ENCODE peak calls at places on chromosomes 5 and 9, in six cellular contexts. One of them, this sample, is unnamed.
A peak's percentile ranks its signal among the peaks of the same experiment; 100 is the strongest.

GRCh38 chr5:84113246-84114118 is 271.2 kb downstream of the EDIL3 start:
- DNase-seq in pancreas: no peak
- DNase-seq in testis: no peak
- DNase-seq in breast epithelium: no peak
- DNase-seq in right atrium auricular region: no peak
- DNase-seq in fibroblast of mammary gland: no peak
- DNase-seq in this sample: no peak

GRCh38 chr5:76082790-76083554 is at the start of gene SV2C:
- DNase-seq in testis: peak; percentile 26
- DNase-seq in pancreas: peak; percentile 72
- DNase-seq in fibroblast of mammary gland: no peak
- DNase-seq in breast epithelium: no peak
- DNase-seq in right atrium auricular region: no peak
- DNase-seq in this sample: peak; percentile 5

GRCh38 chr9:95511232-95511951 is 5.4 kb downstream of the PTCH1 start:
- DNase-seq in pancreas: peak; percentile 83
- DNase-seq in breast epithelium: no peak
- DNase-seq in right atrium auricular region: no peak
- DNase-seq in testis: peak; percentile 81
- DNase-seq in fibroblast of mammary gland: peak; percentile 68
- DNase-seq in this sample: peak; percentile 78

GRCh38 chr5:150073677-150074076 is 12.7 kb downstream of the CSF1R start:
- DNase-seq in pancreas: no peak
- DNase-seq in right atrium auricular region: peak; percentile 23
- DNase-seq in fibroblast of mammary gland: no peak
- DNase-seq in testis: no peak
- DNase-seq in breast epithelium: no peak
- DNase-seq in this sample: no peak

GRCh38 chr5:66653380-66653779 is 57.2 kb downstream of the MAST4 start:
- DNase-seq in fibroblast of mammary gland: peak; percentile 91
- DNase-seq in breast epithelium: no peak
- DNase-seq in pancreas: no peak
- DNase-seq in right atrium auricular region: no peak
- DNase-seq in testis: no peak
- DNase-seq in this sample: peak; percentile 85

GRCh38 chr5:169812786-169813185 is 167.5 kb downstream of the INSYN2B start:
- DNase-seq in fibroblast of mammary gland: no peak
- DNase-seq in right atrium auricular region: no peak
- DNase-seq in testis: no peak
- DNase-seq in breast epithelium: no peak
- DNase-seq in pancreas: no peak
- DNase-seq in this sample: no peak

GRCh38 chr5:58717303-58718012 is 134.6 kb downstream of the RAB3C start:
- DNase-seq in testis: no peak
- DNase-seq in breast epithelium: no peak
- DNase-seq in fibroblast of mammary gland: no peak
- DNase-seq in right atrium auricular region: no peak
- DNase-seq in pancreas: no peak
- DNase-seq in this sample: no peak

GRCh38 chr5:16544607-16545374 is 72.0 kb downstream of the RETREG1 start:
- DNase-seq in fibroblast of mammary gland: no peak
- DNase-seq in right atrium auricular region: no peak
- DNase-seq in breast epithelium: no peak
- DNase-seq in testis: no peak
- DNase-seq in pancreas: no peak
- DNase-seq in this sample: no peak

GRCh38 chr5:67855523-67855922 is 360.0 kb upstream of the PIK3R1 start:
- DNase-seq in right atrium auricular region: no peak
- DNase-seq in breast epithelium: no peak
- DNase-seq in testis: no peak
- DNase-seq in fibroblast of mammary gland: no peak
- DNase-seq in pancreas: no peak
- DNase-seq in this sample: no peak

GRCh38 chr9:21481470-21482057 is 549 bp downstream of the IFNE start:
- DNase-seq in right atrium auricular region: no peak
- DNase-seq in breast epithelium: no peak
- DNase-seq in pancreas: no peak
- DNase-seq in testis: no peak
- DNase-seq in fibroblast of mammary gland: no peak
- DNase-seq in this sample: no peak

GRCh38 chr5:111948517-111948916 is 191.5 kb upstream of the NREP start:
- DNase-seq in right atrium auricular region: no peak
- DNase-seq in pancreas: no peak
- DNase-seq in testis: no peak
- DNase-seq in fibroblast of mammary gland: peak; percentile 99
- DNase-seq in breast epithelium: no peak
- DNase-seq in this sample: peak; percentile 93

DNA sequence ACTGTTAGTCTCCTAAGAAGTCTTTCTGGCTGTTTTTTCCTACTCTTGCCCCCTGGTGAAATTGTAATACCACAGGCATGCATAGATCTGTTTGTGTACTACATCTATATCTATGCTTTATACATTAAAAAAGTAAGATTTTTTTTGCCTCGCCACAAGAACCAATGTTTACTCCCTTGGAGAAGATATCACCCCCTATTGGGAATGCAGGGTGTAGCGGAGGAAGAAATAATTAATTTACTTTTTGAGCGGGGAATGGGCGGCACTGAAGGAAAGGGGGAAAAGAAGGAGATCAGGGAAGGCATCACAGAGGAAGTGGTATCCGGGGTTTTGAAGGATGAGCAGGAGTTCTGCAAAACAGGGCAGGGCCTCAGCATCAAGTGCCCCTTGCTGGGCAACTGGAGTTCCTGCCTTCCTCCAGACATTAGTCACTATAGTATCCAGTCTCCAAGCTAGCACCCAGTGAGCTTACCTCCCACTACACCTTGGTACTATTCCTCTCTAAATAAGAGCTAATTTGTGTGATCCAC is 134.9 kb downstream of the GABBR2 start:
- DNase-seq in right atrium auricular region: no peak
- DNase-seq in breast epithelium: no peak
- DNase-seq in fibroblast of mammary gland: no peak
- DNase-seq in testis: no peak
- DNase-seq in pancreas: no peak
- DNase-seq in this sample: no peak
- TF ChIP-seq CTCF in right atrium auricular region: no peak
- TF ChIP-seq CTCF in breast epithelium: no peak
- TF ChIP-seq CTCF in fibroblast of mammary gland: peak; percentile 11
- TF ChIP-seq CTCF in testis: no peak
- TF ChIP-seq CTCF in pancreas: no peak
- TF ChIP-seq CTCF in this sample: no peak

GRCh38 chr5:164346785-164347630 is 841.6 kb downstream of the MAT2B start:
- DNase-seq in breast epithelium: no peak
- DNase-seq in testis: no peak
- DNase-seq in pancreas: no peak
- DNase-seq in fibroblast of mammary gland: no peak
- DNase-seq in right atrium auricular region: no peak
- DNase-seq in this sample: no peak
- TF ChIP-seq CTCF in breast epithelium: no peak
- TF ChIP-seq CTCF in testis: no peak
- TF ChIP-seq CTCF in pancreas: no peak
- TF ChIP-seq CTCF in fibroblast of mammary gland: no peak
- TF ChIP-seq CTCF in right atrium auricular region: no peak
- TF ChIP-seq CTCF in this sample: no peak

DNA sequence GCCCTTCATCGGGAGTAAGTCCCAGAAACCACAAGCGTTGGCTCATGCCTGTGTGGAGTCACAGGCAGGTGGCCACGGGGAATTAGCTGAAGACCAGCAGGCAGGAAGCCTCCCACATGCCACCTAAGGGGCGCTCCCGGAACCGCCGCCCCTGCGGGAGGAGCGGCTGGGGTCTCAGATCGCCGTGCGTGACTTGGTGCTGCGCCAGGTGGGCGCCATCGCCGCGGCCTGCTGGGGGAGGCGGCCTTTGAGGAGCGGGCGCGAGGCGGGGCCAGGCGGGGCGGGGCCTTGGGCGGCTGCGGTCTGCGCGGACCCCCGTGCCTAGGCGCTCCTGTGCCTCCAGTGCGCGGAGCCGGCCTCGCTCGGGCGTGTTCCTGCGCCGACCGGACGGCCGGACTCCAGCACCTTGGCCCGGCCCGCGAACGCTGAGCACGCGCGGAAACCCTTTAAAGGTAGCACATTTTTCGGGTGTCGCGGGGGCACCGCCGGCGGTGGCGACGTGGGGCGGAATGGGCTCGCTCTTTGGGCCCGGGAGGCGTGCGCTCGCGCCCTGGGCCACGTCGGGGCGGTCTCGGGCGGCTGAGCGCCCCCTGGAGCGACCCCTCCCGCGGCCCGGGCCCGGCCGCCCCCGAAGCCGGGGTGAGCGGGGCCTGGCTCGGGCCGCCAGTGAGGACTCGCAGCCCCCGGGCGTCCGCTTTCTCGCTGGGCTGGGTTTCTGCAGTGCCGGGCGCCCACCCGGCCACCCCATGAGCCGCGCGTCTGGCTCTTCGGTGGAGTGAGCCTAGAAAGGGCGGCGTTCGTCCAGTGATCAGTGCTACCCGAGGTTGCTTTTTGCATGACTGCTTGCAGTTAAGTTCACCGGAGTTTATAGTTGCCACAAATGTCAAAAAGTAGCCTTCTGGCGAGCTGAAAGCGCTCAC is 24.5 kb downstream of the LECT2 start:
- DNase-seq in pancreas: peak; percentile 58
- DNase-seq in fibroblast of mammary gland: no peak
- DNase-seq in testis: peak; percentile 54
- DNase-seq in breast epithelium: no peak
- DNase-seq in right atrium auricular region: no peak
- DNase-seq in this sample: no peak
- TF ChIP-seq CTCF in pancreas: no peak
- TF ChIP-seq CTCF in fibroblast of mammary gland: no peak
- TF ChIP-seq CTCF in testis: no peak
- TF ChIP-seq CTCF in breast epithelium: no peak
- TF ChIP-seq CTCF in right atrium auricular region: no peak
- TF ChIP-seq CTCF in this sample: no peak

GRCh38 chr5:92911851-92912250 is 669.2 kb downstream of the NR2F1-AS1 start:
- DNase-seq in testis: no peak
- DNase-seq in pancreas: no peak
- DNase-seq in breast epithelium: no peak
- DNase-seq in fibroblast of mammary gland: no peak
- DNase-seq in right atrium auricular region: no peak
- DNase-seq in this sample: no peak

GRCh38 chr5:92911293-92911692 is 669.7 kb downstream of the NR2F1-AS1 start:
- DNase-seq in fibroblast of mammary gland: no peak
- DNase-seq in breast epithelium: no peak
- DNase-seq in testis: no peak
- DNase-seq in pancreas: no peak
- DNase-seq in right atrium auricular region: no peak
- DNase-seq in this sample: no peak

GRCh38 chr5:92908952-92909351 is 672.1 kb downstream of the NR2F1-AS1 start:
- DNase-seq in right atrium auricular region: no peak
- DNase-seq in fibroblast of mammary gland: no peak
- DNase-seq in pancreas: no peak
- DNase-seq in testis: no peak
- DNase-seq in breast epithelium: no peak
- DNase-seq in this sample: no peak

GRCh38 chr5:92907914-92908606 is 673.0 kb downstream of the NR2F1-AS1 start:
- DNase-seq in fibroblast of mammary gland: peak; percentile 77
- DNase-seq in right atrium auricular region: no peak
- DNase-seq in breast epithelium: no peak
- DNase-seq in testis: no peak
- DNase-seq in pancreas: no peak
- DNase-seq in this sample: peak; percentile 73

GRCh38 chr5:92909545-92909962 is 671.5 kb downstream of the NR2F1-AS1 start:
- DNase-seq in pancreas: peak; percentile 20
- DNase-seq in right atrium auricular region: no peak
- DNase-seq in breast epithelium: no peak
- DNase-seq in fibroblast of mammary gland: no peak
- DNase-seq in testis: peak; percentile 17
- DNase-seq in this sample: no peak
- TF ChIP-seq CTCF in pancreas: no peak
- TF ChIP-seq CTCF in right atrium auricular region: peak; percentile 63
- TF ChIP-seq CTCF in breast epithelium: no peak
- TF ChIP-seq CTCF in fibroblast of mammary gland: peak; percentile 57
- TF ChIP-seq CTCF in testis: no peak
- TF ChIP-seq CTCF in this sample: peak; percentile 53

GRCh38 chr9:108416321-108416720 is 439.5 kb downstream of the ACTL7B start:
- DNase-seq in fibroblast of mammary gland: peak; percentile 40
- DNase-seq in breast epithelium: no peak
- DNase-seq in pancreas: no peak
- DNase-seq in testis: no peak
- DNase-seq in right atrium auricular region: no peak
- DNase-seq in this sample: peak; percentile 48
- TF ChIP-seq CTCF in fibroblast of mammary gland: no peak
- TF ChIP-seq CTCF in breast epithelium: no peak
- TF ChIP-seq CTCF in pancreas: no peak
- TF ChIP-seq CTCF in testis: no peak
- TF ChIP-seq CTCF in right atrium auricular region: no peak
- TF ChIP-seq CTCF in this sample: peak; percentile 11

GRCh38 chr9:108156270-108156998 is 666.9 kb upstream of the KLF4 start:
- DNase-seq in breast epithelium: no peak
- DNase-seq in fibroblast of mammary gland: peak; percentile 53
- DNase-seq in right atrium auricular region: no peak
- DNase-seq in testis: no peak
- DNase-seq in pancreas: no peak
- DNase-seq in this sample: peak; percentile 50

GRCh38 chr9:108149346-108149745 is 659.8 kb upstream of the KLF4 start:
- DNase-seq in breast epithelium: no peak
- DNase-seq in fibroblast of mammary gland: no peak
- DNase-seq in right atrium auricular region: no peak
- DNase-seq in testis: no peak
- DNase-seq in pancreas: no peak
- DNase-seq in this sample: no peak

GRCh38 chr9:108151161-108151586 is 661.6 kb upstream of the KLF4 start:
- DNase-seq in pancreas: no peak
- DNase-seq in testis: peak; percentile 32
- DNase-seq in fibroblast of mammary gland: peak; percentile 89
- DNase-seq in right atrium auricular region: no peak
- DNase-seq in breast epithelium: no peak
- DNase-seq in this sample: peak; percentile 47

GRCh38 chr9:108150736-108151135 is 661.2 kb upstream of the KLF4 start:
- DNase-seq in pancreas: no peak
- DNase-seq in fibroblast of mammary gland: peak; percentile 79
- DNase-seq in right atrium auricular region: peak; percentile 77
- DNase-seq in breast epithelium: no peak
- DNase-seq in testis: peak; percentile 63
- DNase-seq in this sample: peak; percentile 82

DNA sequence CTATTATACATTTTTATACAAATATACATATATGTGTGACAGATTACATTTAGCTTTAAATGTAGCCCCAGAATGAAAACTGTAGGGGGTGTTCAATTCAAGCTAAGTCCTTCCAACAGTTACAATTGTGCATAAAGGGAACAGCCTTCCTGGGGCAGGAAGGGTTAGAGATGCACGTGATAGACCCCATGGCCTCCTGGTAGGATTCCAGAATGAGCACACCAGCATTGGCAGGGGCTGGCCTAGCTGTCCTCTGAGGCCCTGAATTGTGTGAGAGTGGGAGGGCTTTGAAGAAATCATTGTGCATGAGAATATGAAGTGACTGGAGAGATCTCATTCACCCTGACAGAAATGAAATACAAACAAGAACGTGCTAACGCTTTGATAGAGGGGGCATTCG is 663.8 kb upstream of the KLF4 start:
- DNase-seq in right atrium auricular region: no peak
- DNase-seq in fibroblast of mammary gland: no peak
- DNase-seq in breast epithelium: no peak
- DNase-seq in pancreas: no peak
- DNase-seq in testis: no peak
- DNase-seq in this sample: no peak
- TF ChIP-seq CTCF in right atrium auricular region: no peak
- TF ChIP-seq CTCF in fibroblast of mammary gland: no peak
- TF ChIP-seq CTCF in breast epithelium: no peak
- TF ChIP-seq CTCF in pancreas: no peak
- TF ChIP-seq CTCF in testis: no peak
- TF ChIP-seq CTCF in this sample: no peak

GRCh38 chr9:116599342-116599884 is 87.7 kb upstream of the TRIM32 start:
- DNase-seq in breast epithelium: no peak
- DNase-seq in pancreas: no peak
- DNase-seq in right atrium auricular region: no peak
- DNase-seq in fibroblast of mammary gland: no peak
- DNase-seq in testis: no peak
- DNase-seq in this sample: no peak
- TF ChIP-seq CTCF in breast epithelium: no peak
- TF ChIP-seq CTCF in pancreas: no peak
- TF ChIP-seq CTCF in right atrium auricular region: no peak
- TF ChIP-seq CTCF in fibroblast of mammary gland: peak; percentile 25
- TF ChIP-seq CTCF in testis: no peak
- TF ChIP-seq CTCF in this sample: peak; percentile 23

This sample was measured in cardiac fibroblast.